ENCODE peak calls at places on chromosome 10, in four cellular contexts. C is fibroblast of lung, Y is ovary, A is mucosa of descending colon. N is an unnamed sample. For H3K36me3, the result is how much of the 10 kb centered on the place peaks cover.

GRCh38 chr10:124693801-124694416 is 50.3 kb downstream of the FAM53B start:
- DNase-seq in C (no peak), Y (no peak), A (no peak), N (peak)

GRCh38 chr10:3881622-3882021 is 96.6 kb upstream of the KLF6 start:
- DNase-seq in C (no peak), Y (no peak), A (no peak), N (no peak)

GRCh38 chr10:68756246-68756645 is 35.2 kb downstream of the CCAR1 start:
- DNase-seq in C (no peak), Y (no peak), A (no peak), N (no peak)

GRCh38 chr10:50577681-50578350 is 45.9 kb downstream of the SGMS1 start:
- DNase-seq in C (peak), Y (no peak), A (no peak), N (peak)

GRCh38 chr10:44261710-44262455 is 123.0 kb downstream of the CXCL12 start:
- DNase-seq in C (no peak), Y (no peak), A (peak), N (no peak)

GRCh38 chr10:125788156-125789034 is 12.8 kb upstream of the MMP21 start:
- DNase-seq in C (no peak), Y (peak), A (no peak), N (no peak)

GRCh38 chr10:113563306-113564088 is 10.6 kb downstream of the HABP2 start:
- DNase-seq in C (peak), Y (peak), A (peak), N (peak)

GRCh38 chr10:90504172-90504571 is 353.7 kb downstream of the HTR7 start:
- DNase-seq in C (no peak), Y (no peak), A (no peak), N (no peak)

GRCh38 chr10:113583561-113583960 is 30.7 kb downstream of the HABP2 start:
- DNase-seq in C (no peak), Y (no peak), A (no peak), N (no peak)

GRCh38 chr10:35201234-35201633 is 74.6 kb downstream of the CREM start:
- DNase-seq in C (no peak), Y (no peak), A (no peak), N (no peak)

GRCh38 chr10:33365871-33366411 is 31.5 kb upstream of the NRP1 start:
- DNase-seq in C (peak), Y (no peak), A (no peak), N (peak)

GRCh38 chr10:74500806-74501205 is 325.6 kb upstream of the KAT6B start:
- DNase-seq in C (peak), Y (no peak), A (no peak), N (no peak)

GRCh38 chr10:106175760-106176377 is 988.6 kb downstream of the SORCS1 start:
- DNase-seq in C (peak), Y (no peak), A (no peak), N (peak)

GRCh38 chr10:3040069-3040468 is 27.3 kb upstream of the PFKP start:
- DNase-seq in C (no peak), Y (no peak), A (no peak), N (no peak)

GRCh38 chr10:131746241-131746711 is 154.5 kb upstream of the PPP2R2D start:
- DNase-seq in C (no peak), Y (no peak), A (no peak), N (no peak)
- TF ChIP-seq CTCF in C (no peak), Y (no peak), A (no peak), N (no peak)

GRCh38 chr10:100153239-100153840 is 32.5 kb downstream of the ERLIN1 start:
- DNase-seq in C (no peak), Y (no peak), A (no peak), N (peak)
- H3K36me3 ChIP-seq in C (under half), Y (under half), A (under half), N (under half)

GRCh38 chr10:6080417-6080973 is 8.3 kb upstream of the RBM17 start:
- DNase-seq in C (no peak), Y (no peak), A (no peak), N (no peak)
- TF ChIP-seq CTCF in C (no peak), Y (no peak), A (no peak), N (no peak)

GRCh38 chr10:1044964-1045363 is 4.0 kb downstream of the IDI1 start:
- DNase-seq in C (no peak), Y (no peak), A (no peak), N (no peak)

GRCh38 chr10:1045415-1045814 is 3.5 kb downstream of the IDI1 start:
- DNase-seq in C (no peak), Y (no peak), A (no peak), N (no peak)

GRCh38 chr10:1043532-1043995 is 5.4 kb downstream of the IDI1 start:
- DNase-seq in C (no peak), Y (no peak), A (no peak), N (no peak)

GRCh38 chr10:1041514-1041913 is 7.4 kb downstream of the IDI1 start:
- DNase-seq in C (no peak), Y (no peak), A (no peak), N (no peak)

DNA sequence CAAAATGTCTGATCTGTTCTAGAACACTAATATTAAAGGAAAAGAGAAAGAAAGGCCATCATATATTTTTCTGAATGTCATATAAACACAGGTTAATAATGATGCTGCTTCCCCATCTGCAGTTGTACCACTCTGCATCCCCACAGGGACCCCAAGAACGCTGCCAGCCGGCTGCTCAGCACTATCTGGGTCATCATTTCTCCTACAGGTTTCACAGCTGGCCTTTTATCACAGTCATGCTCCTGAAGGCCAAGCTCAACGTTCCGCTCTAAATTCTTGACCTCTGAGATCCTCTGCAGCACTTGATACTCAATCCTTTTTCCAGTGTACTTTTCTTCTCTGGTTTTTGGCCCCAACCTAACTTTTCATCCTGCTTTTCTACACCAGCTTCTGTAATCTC is 4.8 kb downstream of the IDI1 start:
- DNase-seq in C (no peak), Y (no peak), A (no peak), N (no peak)
- H3K36me3 ChIP-seq in C (under half), Y (under half), A (under half), N (under half)

DNA sequence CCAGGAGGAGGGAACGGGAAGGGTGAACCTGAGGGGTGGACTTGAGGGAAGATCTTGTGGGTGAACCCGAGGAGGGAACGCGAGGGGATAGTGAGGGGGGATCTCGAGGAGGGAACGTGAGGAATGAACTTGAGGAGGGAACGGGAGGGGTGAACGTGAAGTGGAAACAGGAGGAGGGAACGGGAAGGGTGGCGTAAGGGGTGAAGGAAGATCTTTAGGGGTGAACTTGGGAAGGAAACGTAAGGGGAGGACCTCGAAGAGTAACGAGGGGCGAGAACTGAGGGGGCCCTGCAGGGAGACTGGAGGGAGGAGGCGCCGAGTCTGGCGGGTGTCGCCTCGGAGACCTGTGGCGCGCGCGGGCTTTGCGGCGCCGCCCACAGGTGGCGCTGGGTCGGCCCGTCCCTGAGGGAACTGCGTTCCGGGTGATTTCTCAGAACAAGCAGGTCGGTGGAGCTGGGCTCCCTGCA is 677 bp downstream of the MYO3A start:
- DNase-seq in C (no peak), Y (no peak), A (peak), N (no peak)
- TF ChIP-seq CTCF in C (no peak), Y (no peak), A (peak), N (peak)

GRCh38 chr10:807958-808353 is 118.5 kb upstream of the DIP2C start:
- DNase-seq in C (no peak), Y (no peak), A (no peak), N (no peak)
- H3K36me3 ChIP-seq in C (under half), Y (under half), A (under half), N (under half)

GRCh38 chr10:117448840-117449239 is 73.6 kb upstream of the PDZD8 start:
- DNase-seq in C (no peak), Y (no peak), A (no peak), N (no peak)

GRCh38 chr10:117454502-117454901 is 79.3 kb upstream of the PDZD8 start:
- DNase-seq in C (no peak), Y (no peak), A (no peak), N (peak)

GRCh38 chr10:117445992-117446391 is 70.8 kb upstream of the PDZD8 start:
- DNase-seq in C (no peak), Y (no peak), A (no peak), N (no peak)

GRCh38 chr10:117450940-117451339 is 75.7 kb upstream of the PDZD8 start:
- DNase-seq in C (no peak), Y (no peak), A (no peak), N (no peak)

DNA sequence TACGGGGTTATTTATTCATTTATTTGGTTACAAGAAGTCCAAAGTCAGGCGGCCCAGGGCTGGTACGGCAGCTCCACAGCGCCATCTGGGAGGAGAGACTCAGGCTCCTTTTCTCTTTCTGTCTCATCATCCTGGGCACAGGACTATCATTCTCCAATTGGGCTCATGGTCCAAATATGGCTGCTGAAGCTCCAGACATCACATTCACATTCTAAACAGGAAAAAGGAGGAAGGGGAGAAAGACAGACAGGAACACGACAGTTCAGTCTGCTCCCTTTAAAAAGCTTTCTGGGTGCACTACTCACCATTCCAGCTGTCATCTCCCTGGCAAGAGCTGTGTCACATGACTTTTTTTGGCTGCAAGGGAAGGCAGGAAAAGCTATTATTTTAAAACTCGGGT is 74.4 kb upstream of the PDZD8 start:
- DNase-seq in C (no peak), Y (no peak), A (no peak), N (no peak)
- TF ChIP-seq CTCF in C (no peak), Y (no peak), A (no peak), N (peak)

DNA sequence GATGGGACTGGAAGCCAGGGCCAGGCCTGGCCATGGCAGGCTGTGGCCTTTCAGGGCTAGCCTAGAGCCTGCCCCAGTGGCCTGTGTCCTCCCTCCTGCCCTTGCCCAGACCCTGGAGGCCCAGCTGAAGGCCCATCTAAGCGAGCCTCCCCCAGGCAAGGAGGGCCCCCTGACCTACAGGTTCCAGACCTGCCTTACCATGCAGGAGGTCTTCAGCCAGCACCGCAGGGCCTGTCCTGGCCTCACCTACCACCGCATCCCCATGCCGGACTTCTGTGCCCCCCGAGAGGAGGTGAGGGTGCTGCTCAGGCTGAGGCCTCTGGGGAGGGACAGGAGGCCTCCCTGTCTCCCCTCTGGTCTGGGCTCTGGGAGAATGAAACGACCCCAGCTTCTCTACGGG is 60.9 kb downstream of the PALD1 start:
- DNase-seq in C (no peak), Y (no peak), A (no peak), N (no peak)
- H3K36me3 ChIP-seq in C (under half), Y (under half), A (under half), N (under half)